ENCODE peak calls at places on chromosomes 13 and 19, in nine cellular contexts. One of them, this sample, is unnamed.

GRCh38 chr19:2168619-2169424 is 5.1 kb downstream of the DOT1L start:
- DNase-seq in neural crest cell: peak
- DNase-seq in stimulated activated naive CD4-positive, alpha-beta T cell: no peak
- DNase-seq in GM10248: peak
- DNase-seq in LHCN-M2: peak
- DNase-seq in endodermal cell: peak
- DNase-seq in CD8-positive, alpha-beta T cell: peak
- DNase-seq in DMS79: peak
- DNase-seq in stimulated activated CD8-positive, alpha-beta memory T cell treated with anti-CD3 and anti-CD28 coated beads, Interleukin-7, amount 100 ng/mL, for 48 hours: peak
- DNase-seq in this sample: peak

GRCh38 chr13:106187501-106187900 is 348.0 kb downstream of the EFNB2 start:
- DNase-seq in DMS79: no peak
- DNase-seq in CD8-positive, alpha-beta T cell: no peak
- DNase-seq in GM10248: no peak
- DNase-seq in endodermal cell: no peak
- DNase-seq in LHCN-M2: no peak
- DNase-seq in neural crest cell: no peak
- DNase-seq in stimulated activated naive CD4-positive, alpha-beta T cell: no peak
- DNase-seq in stimulated activated CD8-positive, alpha-beta memory T cell treated with anti-CD3 and anti-CD28 coated beads, Interleukin-7, amount 100 ng/mL, for 48 hours: no peak
- DNase-seq in this sample: no peak

GRCh38 chr19:55086730-55087541 is 11.3 kb downstream of the EPS8L1 start:
- DNase-seq in endodermal cell: peak
- DNase-seq in DMS79: peak
- DNase-seq in stimulated activated naive CD4-positive, alpha-beta T cell: peak
- DNase-seq in GM10248: peak
- DNase-seq in neural crest cell: peak
- DNase-seq in stimulated activated CD8-positive, alpha-beta memory T cell treated with anti-CD3 and anti-CD28 coated beads, Interleukin-7, amount 100 ng/mL, for 48 hours: no peak
- DNase-seq in LHCN-M2: peak
- DNase-seq in CD8-positive, alpha-beta T cell: no peak
- DNase-seq in this sample: peak

GRCh38 chr13:58134012-58134411 is 502.5 kb downstream of the PCDH17 start:
- DNase-seq in stimulated activated naive CD4-positive, alpha-beta T cell: no peak
- DNase-seq in neural crest cell: no peak
- DNase-seq in stimulated activated CD8-positive, alpha-beta memory T cell treated with anti-CD3 and anti-CD28 coated beads, Interleukin-7, amount 100 ng/mL, for 48 hours: no peak
- DNase-seq in LHCN-M2: no peak
- DNase-seq in GM10248: no peak
- DNase-seq in endodermal cell: peak
- DNase-seq in CD8-positive, alpha-beta T cell: no peak
- DNase-seq in DMS79: no peak
- DNase-seq in this sample: no peak

GRCh38 chr19:48000846-48001245 is 6.4 kb downstream of the ELSPBP1 start:
- DNase-seq in stimulated activated naive CD4-positive, alpha-beta T cell: no peak
- DNase-seq in GM10248: no peak
- DNase-seq in endodermal cell: no peak
- DNase-seq in stimulated activated CD8-positive, alpha-beta memory T cell treated with anti-CD3 and anti-CD28 coated beads, Interleukin-7, amount 100 ng/mL, for 48 hours: no peak
- DNase-seq in LHCN-M2: no peak
- DNase-seq in neural crest cell: no peak
- DNase-seq in CD8-positive, alpha-beta T cell: no peak
- DNase-seq in DMS79: no peak
- DNase-seq in this sample: no peak

GRCh38 chr19:38666662-38667448 is 19.4 kb downstream of the ACTN4 start:
- DNase-seq in endodermal cell: no peak
- DNase-seq in GM10248: peak
- DNase-seq in neural crest cell: no peak
- DNase-seq in DMS79: no peak
- DNase-seq in LHCN-M2: peak
- DNase-seq in CD8-positive, alpha-beta T cell: no peak
- DNase-seq in stimulated activated CD8-positive, alpha-beta memory T cell treated with anti-CD3 and anti-CD28 coated beads, Interleukin-7, amount 100 ng/mL, for 48 hours: no peak
- DNase-seq in stimulated activated naive CD4-positive, alpha-beta T cell: no peak
- DNase-seq in this sample: peak

GRCh38 chr19:10761443-10762242 is 43.8 kb downstream of the DNM2 start:
- DNase-seq in GM10248: no peak
- DNase-seq in DMS79: no peak
- DNase-seq in stimulated activated CD8-positive, alpha-beta memory T cell treated with anti-CD3 and anti-CD28 coated beads, Interleukin-7, amount 100 ng/mL, for 48 hours: no peak
- DNase-seq in CD8-positive, alpha-beta T cell: no peak
- DNase-seq in endodermal cell: no peak
- DNase-seq in LHCN-M2: no peak
- DNase-seq in neural crest cell: no peak
- DNase-seq in stimulated activated naive CD4-positive, alpha-beta T cell: peak
- DNase-seq in this sample: no peak

GRCh38 chr13:38872693-38873092 is 117.9 kb downstream of the STOML3 start:
- DNase-seq in stimulated activated CD8-positive, alpha-beta memory T cell treated with anti-CD3 and anti-CD28 coated beads, Interleukin-7, amount 100 ng/mL, for 48 hours: peak
- DNase-seq in stimulated activated naive CD4-positive, alpha-beta T cell: no peak
- DNase-seq in CD8-positive, alpha-beta T cell: no peak
- DNase-seq in neural crest cell: peak
- DNase-seq in DMS79: no peak
- DNase-seq in LHCN-M2: peak
- DNase-seq in GM10248: peak
- DNase-seq in endodermal cell: peak
- DNase-seq in this sample: no peak